ENCODE peak calls at places on chromosome 22, in eight cellular contexts. One of them, this sample, is unnamed.

GRCh38 chr22:17965538-17966402 is 58.6 kb downstream of the MICAL3 start:
- DNase-seq in neural progenitor cell: no peak
- DNase-seq in MCF 10A: no peak
- DNase-seq in epithelial cell of esophagus: no peak
- DNase-seq in fibroblast of pulmonary artery: no peak
- DNase-seq in omental fat pad: no peak
- DNase-seq in AG04450: no peak
- DNase-seq in natural killer cell: no peak
- DNase-seq in this sample: no peak

GRCh38 chr22:24244144-24244787 is 616 bp downstream of the GGT5 start:
- DNase-seq in neural progenitor cell: no peak
- DNase-seq in MCF 10A: peak
- DNase-seq in epithelial cell of esophagus: no peak
- DNase-seq in fibroblast of pulmonary artery: peak
- DNase-seq in omental fat pad: no peak
- DNase-seq in AG04450: no peak
- DNase-seq in natural killer cell: no peak
- DNase-seq in this sample: no peak

GRCh38 chr22:37547249-37547741 is 13.0 kb upstream of the CDC42EP1 start:
- DNase-seq in neural progenitor cell: no peak
- DNase-seq in MCF 10A: no peak
- DNase-seq in epithelial cell of esophagus: no peak
- DNase-seq in fibroblast of pulmonary artery: no peak
- DNase-seq in omental fat pad: no peak
- DNase-seq in AG04450: no peak
- DNase-seq in natural killer cell: no peak
- DNase-seq in this sample: no peak

GRCh38 chr22:34122064-34122463 is 201.8 kb upstream of the LARGE1 start:
- DNase-seq in neural progenitor cell: no peak
- DNase-seq in MCF 10A: no peak
- DNase-seq in epithelial cell of esophagus: no peak
- DNase-seq in fibroblast of pulmonary artery: no peak
- DNase-seq in omental fat pad: no peak
- DNase-seq in AG04450: no peak
- DNase-seq in natural killer cell: no peak
- DNase-seq in this sample: no peak

GRCh38 chr22:48856308-48856615 is 971.4 kb downstream of the BRD1 start:
- DNase-seq in neural progenitor cell: no peak
- DNase-seq in MCF 10A: no peak
- DNase-seq in epithelial cell of esophagus: no peak
- DNase-seq in fibroblast of pulmonary artery: no peak
- DNase-seq in omental fat pad: no peak
- DNase-seq in AG04450: no peak
- DNase-seq in natural killer cell: no peak
- DNase-seq in this sample: no peak

GRCh38 chr22:32204211-32204855 is 540 bp downstream of the RFPL2 start:
- DNase-seq in neural progenitor cell: peak
- DNase-seq in MCF 10A: no peak
- DNase-seq in epithelial cell of esophagus: no peak
- DNase-seq in fibroblast of pulmonary artery: no peak
- DNase-seq in omental fat pad: no peak
- DNase-seq in AG04450: no peak
- DNase-seq in natural killer cell: no peak
- DNase-seq in this sample: no peak

GRCh38 chr22:22612516-22612915 is 31.9 kb upstream of the GGTLC2 start:
- DNase-seq in neural progenitor cell: no peak
- DNase-seq in MCF 10A: no peak
- DNase-seq in epithelial cell of esophagus: no peak
- DNase-seq in fibroblast of pulmonary artery: no peak
- DNase-seq in omental fat pad: no peak
- DNase-seq in AG04450: no peak
- DNase-seq in natural killer cell: no peak
- DNase-seq in this sample: no peak

GRCh38 chr22:49920859-49921258 is 2.4 kb downstream of the CRELD2 start:
- DNase-seq in neural progenitor cell: no peak
- DNase-seq in MCF 10A: no peak
- DNase-seq in epithelial cell of esophagus: no peak
- DNase-seq in fibroblast of pulmonary artery: no peak
- DNase-seq in omental fat pad: no peak
- DNase-seq in AG04450: no peak
- DNase-seq in natural killer cell: no peak
- DNase-seq in this sample: no peak

GRCh38 chr22:23565288-23565941 is 14.7 kb downstream of the IGLL1 start:
- DNase-seq in neural progenitor cell: peak
- DNase-seq in MCF 10A: no peak
- DNase-seq in epithelial cell of esophagus: no peak
- DNase-seq in fibroblast of pulmonary artery: peak
- DNase-seq in omental fat pad: no peak
- DNase-seq in AG04450: no peak
- DNase-seq in natural killer cell: no peak
- DNase-seq in this sample: no peak

GRCh38 chr22:37790234-37790633 is 17.5 kb upstream of the GCAT start:
- DNase-seq in neural progenitor cell: no peak
- DNase-seq in MCF 10A: no peak
- DNase-seq in epithelial cell of esophagus: no peak
- DNase-seq in fibroblast of pulmonary artery: no peak
- DNase-seq in omental fat pad: no peak
- DNase-seq in AG04450: no peak
- DNase-seq in natural killer cell: no peak
- DNase-seq in this sample: no peak

GRCh38 chr22:22655452-22656108 is 11.2 kb downstream of the GGTLC2 start:
- DNase-seq in neural progenitor cell: no peak
- DNase-seq in MCF 10A: no peak
- DNase-seq in epithelial cell of esophagus: no peak
- DNase-seq in fibroblast of pulmonary artery: no peak
- DNase-seq in omental fat pad: no peak
- DNase-seq in AG04450: no peak
- DNase-seq in natural killer cell: no peak
- DNase-seq in this sample: no peak

GRCh38 chr22:38212442-38212841 is 10.6 kb downstream of the MAFF start:
- DNase-seq in neural progenitor cell: no peak
- DNase-seq in MCF 10A: no peak
- DNase-seq in epithelial cell of esophagus: no peak
- DNase-seq in fibroblast of pulmonary artery: no peak
- DNase-seq in omental fat pad: no peak
- DNase-seq in AG04450: no peak
- DNase-seq in natural killer cell: no peak
- DNase-seq in this sample: no peak

GRCh38 chr22:49290286-49290685 is 537.4 kb downstream of the BRD1 start:
- DNase-seq in neural progenitor cell: no peak
- DNase-seq in MCF 10A: no peak
- DNase-seq in epithelial cell of esophagus: no peak
- DNase-seq in fibroblast of pulmonary artery: no peak
- DNase-seq in omental fat pad: no peak
- DNase-seq in AG04450: no peak
- DNase-seq in natural killer cell: no peak
- DNase-seq in this sample: no peak

GRCh38 chr22:32535531-32536190 is 61.0 kb downstream of the FBXO7 start:
- DNase-seq in neural progenitor cell: no peak
- DNase-seq in MCF 10A: no peak
- DNase-seq in epithelial cell of esophagus: no peak
- DNase-seq in fibroblast of pulmonary artery: no peak
- DNase-seq in omental fat pad: no peak
- DNase-seq in AG04450: no peak
- DNase-seq in natural killer cell: no peak
- DNase-seq in this sample: no peak

GRCh38 chr22:22429374-22430108 is 79.0 kb downstream of the ZNF280B start:
- DNase-seq in neural progenitor cell: no peak
- DNase-seq in MCF 10A: no peak
- DNase-seq in epithelial cell of esophagus: no peak
- DNase-seq in fibroblast of pulmonary artery: peak
- DNase-seq in omental fat pad: no peak
- DNase-seq in AG04450: no peak
- DNase-seq in natural killer cell: no peak
- DNase-seq in this sample: no peak

GRCh38 chr22:18947905-18948304 is 11.8 kb upstream of the PRODH start:
- DNase-seq in neural progenitor cell: no peak
- DNase-seq in MCF 10A: no peak
- DNase-seq in epithelial cell of esophagus: no peak
- DNase-seq in fibroblast of pulmonary artery: no peak
- DNase-seq in omental fat pad: no peak
- DNase-seq in AG04450: no peak
- DNase-seq in natural killer cell: no peak
- DNase-seq in this sample: no peak

GRCh38 chr22:33328789-33329296 is 270.7 kb upstream of the SYN3 start:
- DNase-seq in neural progenitor cell: no peak
- DNase-seq in MCF 10A: no peak
- DNase-seq in epithelial cell of esophagus: no peak
- DNase-seq in fibroblast of pulmonary artery: peak
- DNase-seq in omental fat pad: no peak
- DNase-seq in AG04450: peak
- DNase-seq in natural killer cell: no peak
- DNase-seq in this sample: no peak

GRCh38 chr22:20060700-20061480 is 19.2 kb upstream of the DGCR8 start:
- DNase-seq in neural progenitor cell: no peak
- DNase-seq in MCF 10A: no peak
- DNase-seq in epithelial cell of esophagus: no peak
- DNase-seq in fibroblast of pulmonary artery: no peak
- DNase-seq in omental fat pad: no peak
- DNase-seq in AG04450: no peak
- DNase-seq in natural killer cell: no peak
- DNase-seq in this sample: no peak
- TF ChIP-seq CTCF in neural progenitor cell: peak
- TF ChIP-seq CTCF in MCF 10A: no peak
- TF ChIP-seq CTCF in epithelial cell of esophagus: no peak
- TF ChIP-seq CTCF in fibroblast of pulmonary artery: no peak
- TF ChIP-seq CTCF in omental fat pad: no peak
- TF ChIP-seq CTCF in AG04450: no peak
- TF ChIP-seq CTCF in natural killer cell: no peak
- TF ChIP-seq CTCF in this sample: no peak

GRCh38 chr22:35220221-35220620 is 37.1 kb upstream of the HMGXB4 start:
- DNase-seq in neural progenitor cell: no peak
- DNase-seq in MCF 10A: no peak
- DNase-seq in epithelial cell of esophagus: no peak
- DNase-seq in fibroblast of pulmonary artery: no peak
- DNase-seq in omental fat pad: no peak
- DNase-seq in AG04450: no peak
- DNase-seq in natural killer cell: no peak
- DNase-seq in this sample: no peak
- TF ChIP-seq CTCF in neural progenitor cell: no peak
- TF ChIP-seq CTCF in MCF 10A: no peak
- TF ChIP-seq CTCF in epithelial cell of esophagus: no peak
- TF ChIP-seq CTCF in fibroblast of pulmonary artery: no peak
- TF ChIP-seq CTCF in omental fat pad: no peak
- TF ChIP-seq CTCF in AG04450: no peak
- TF ChIP-seq CTCF in natural killer cell: no peak
- TF ChIP-seq CTCF in this sample: no peak

GRCh38 chr22:46443850-46444389 is 93.5 kb downstream of the CELSR1 start:
- DNase-seq in neural progenitor cell: peak
- DNase-seq in MCF 10A: no peak
- DNase-seq in epithelial cell of esophagus: no peak
- DNase-seq in fibroblast of pulmonary artery: no peak
- DNase-seq in omental fat pad: no peak
- DNase-seq in AG04450: no peak
- DNase-seq in natural killer cell: no peak
- DNase-seq in this sample: no peak

GRCh38 chr22:46445771-46446485 is 91.5 kb downstream of the CELSR1 start:
- DNase-seq in neural progenitor cell: no peak
- DNase-seq in MCF 10A: no peak
- DNase-seq in epithelial cell of esophagus: no peak
- DNase-seq in fibroblast of pulmonary artery: no peak
- DNase-seq in omental fat pad: no peak
- DNase-seq in AG04450: no peak
- DNase-seq in natural killer cell: no peak
- DNase-seq in this sample: no peak

GRCh38 chr22:46446799-46447198 is 90.6 kb downstream of the CELSR1 start:
- DNase-seq in neural progenitor cell: no peak
- DNase-seq in MCF 10A: no peak
- DNase-seq in epithelial cell of esophagus: no peak
- DNase-seq in fibroblast of pulmonary artery: peak
- DNase-seq in omental fat pad: no peak
- DNase-seq in AG04450: no peak
- DNase-seq in natural killer cell: no peak
- DNase-seq in this sample: no peak

GRCh38 chr22:46442217-46442853 is 95.1 kb downstream of the CELSR1 start:
- DNase-seq in neural progenitor cell: no peak
- DNase-seq in MCF 10A: no peak
- DNase-seq in epithelial cell of esophagus: no peak
- DNase-seq in fibroblast of pulmonary artery: no peak
- DNase-seq in omental fat pad: no peak
- DNase-seq in AG04450: no peak
- DNase-seq in natural killer cell: no peak
- DNase-seq in this sample: no peak

GRCh38 chr22:46444390-46444854 is 93.0 kb downstream of the CELSR1 start:
- DNase-seq in neural progenitor cell: no peak
- DNase-seq in MCF 10A: no peak
- DNase-seq in epithelial cell of esophagus: no peak
- DNase-seq in fibroblast of pulmonary artery: no peak
- DNase-seq in omental fat pad: no peak
- DNase-seq in AG04450: no peak
- DNase-seq in natural killer cell: no peak
- DNase-seq in this sample: no peak
- TF ChIP-seq CTCF in neural progenitor cell: no peak
- TF ChIP-seq CTCF in MCF 10A: no peak
- TF ChIP-seq CTCF in epithelial cell of esophagus: peak
- TF ChIP-seq CTCF in fibroblast of pulmonary artery: no peak
- TF ChIP-seq CTCF in omental fat pad: no peak
- TF ChIP-seq CTCF in AG04450: peak
- TF ChIP-seq CTCF in natural killer cell: no peak
- TF ChIP-seq CTCF in this sample: no peak

GRCh38 chr22:30553971-30554370 is 7.4 kb upstream of the SEC14L6 start:
- DNase-seq in neural progenitor cell: no peak
- DNase-seq in MCF 10A: no peak
- DNase-seq in epithelial cell of esophagus: no peak
- DNase-seq in fibroblast of pulmonary artery: no peak
- DNase-seq in omental fat pad: no peak
- DNase-seq in AG04450: no peak
- DNase-seq in natural killer cell: no peak
- DNase-seq in this sample: no peak

GRCh38 chr22:30555282-30556210 is 9.0 kb upstream of the SEC14L6 start:
- DNase-seq in neural progenitor cell: no peak
- DNase-seq in MCF 10A: no peak
- DNase-seq in epithelial cell of esophagus: no peak
- DNase-seq in fibroblast of pulmonary artery: no peak
- DNase-seq in omental fat pad: no peak
- DNase-seq in AG04450: no peak
- DNase-seq in natural killer cell: no peak
- DNase-seq in this sample: no peak

GRCh38 chr22:30557243-30557642 is 10.7 kb upstream of the SEC14L6 start:
- DNase-seq in neural progenitor cell: no peak
- DNase-seq in MCF 10A: no peak
- DNase-seq in epithelial cell of esophagus: no peak
- DNase-seq in fibroblast of pulmonary artery: no peak
- DNase-seq in omental fat pad: no peak
- DNase-seq in AG04450: no peak
- DNase-seq in natural killer cell: no peak
- DNase-seq in this sample: no peak

GRCh38 chr22:30559889-30560288 is 13.3 kb upstream of the SEC14L6 start:
- DNase-seq in neural progenitor cell: no peak
- DNase-seq in MCF 10A: no peak
- DNase-seq in epithelial cell of esophagus: no peak
- DNase-seq in fibroblast of pulmonary artery: no peak
- DNase-seq in omental fat pad: no peak
- DNase-seq in AG04450: no peak
- DNase-seq in natural killer cell: no peak
- DNase-seq in this sample: no peak

DNA sequence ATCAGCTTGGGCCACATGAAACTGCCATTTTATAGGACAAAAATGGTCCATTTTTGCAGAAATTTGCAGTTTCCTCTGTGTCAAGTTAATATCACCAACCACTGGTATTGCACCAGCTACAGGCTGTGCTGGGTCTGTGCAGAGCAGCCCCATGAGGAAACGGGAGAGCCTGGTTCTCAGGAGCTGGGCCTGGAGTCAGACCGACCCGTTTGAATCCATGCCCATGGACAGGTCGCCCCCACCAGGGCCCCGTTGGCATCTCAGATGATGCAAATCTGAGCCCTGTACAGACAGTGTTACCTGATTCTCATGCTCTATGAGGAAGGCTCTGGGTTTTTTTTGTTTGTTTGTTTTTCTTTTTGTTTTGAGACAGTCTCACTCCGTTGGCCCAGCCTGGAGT is 9.8 kb upstream of the SEC14L6 start:
- DNase-seq in neural progenitor cell: peak
- DNase-seq in MCF 10A: no peak
- DNase-seq in epithelial cell of esophagus: no peak
- DNase-seq in fibroblast of pulmonary artery: no peak
- DNase-seq in omental fat pad: no peak
- DNase-seq in AG04450: no peak
- DNase-seq in natural killer cell: no peak
- DNase-seq in this sample: no peak
- TF ChIP-seq CTCF in neural progenitor cell: peak
- TF ChIP-seq CTCF in MCF 10A: no peak
- TF ChIP-seq CTCF in epithelial cell of esophagus: no peak
- TF ChIP-seq CTCF in fibroblast of pulmonary artery: no peak
- TF ChIP-seq CTCF in omental fat pad: no peak
- TF ChIP-seq CTCF in AG04450: no peak
- TF ChIP-seq CTCF in natural killer cell: no peak
- TF ChIP-seq CTCF in this sample: no peak

This sample was measured in mesothelial cell of epicardium.